ENCODE peak calls at places on chromosomes 6 and 20, in eight cellular contexts. One of them, this sample, is unnamed.

GRCh38 chr6:16947461-16948159 is 154.2 kb upstream of the STMND1 start:
- DNase-seq in non-pigmented ciliary epithelial cell: peak
- DNase-seq in activated CD4-positive, alpha-beta T cell treated with anti-CD3 and anti-CD28 coated beads, Interleukin-2, amount 50 U/mL, for 24 hours: no peak
- DNase-seq in activated naive CD4-positive, alpha-beta T cell: no peak
- DNase-seq in CD8-positive, alpha-beta memory T cell: no peak
- DNase-seq in type B pancreatic cell: no peak
- DNase-seq in heart left ventricle: no peak
- DNase-seq in pancreas: no peak
- DNase-seq in this sample: no peak

GRCh38 chr6:166001359-166001758 is 166.3 kb downstream of the TBXT start:
- DNase-seq in activated naive CD4-positive, alpha-beta T cell: no peak
- DNase-seq in heart left ventricle: no peak
- DNase-seq in activated CD4-positive, alpha-beta T cell treated with anti-CD3 and anti-CD28 coated beads, Interleukin-2, amount 50 U/mL, for 24 hours: no peak
- DNase-seq in type B pancreatic cell: no peak
- DNase-seq in pancreas: no peak
- DNase-seq in non-pigmented ciliary epithelial cell: no peak
- DNase-seq in CD8-positive, alpha-beta memory T cell: no peak
- DNase-seq in this sample: no peak

GRCh38 chr6:2746557-2747061 is 4.1 kb downstream of the MYLK4 start:
- DNase-seq in heart left ventricle: no peak
- DNase-seq in non-pigmented ciliary epithelial cell: no peak
- DNase-seq in activated CD4-positive, alpha-beta T cell treated with anti-CD3 and anti-CD28 coated beads, Interleukin-2, amount 50 U/mL, for 24 hours: no peak
- DNase-seq in activated naive CD4-positive, alpha-beta T cell: no peak
- DNase-seq in CD8-positive, alpha-beta memory T cell: no peak
- DNase-seq in pancreas: no peak
- DNase-seq in type B pancreatic cell: no peak
- DNase-seq in this sample: no peak

GRCh38 chr6:100592929-100593328 is 128.2 kb upstream of the SIM1 start:
- DNase-seq in CD8-positive, alpha-beta memory T cell: no peak
- DNase-seq in activated CD4-positive, alpha-beta T cell treated with anti-CD3 and anti-CD28 coated beads, Interleukin-2, amount 50 U/mL, for 24 hours: no peak
- DNase-seq in activated naive CD4-positive, alpha-beta T cell: no peak
- DNase-seq in non-pigmented ciliary epithelial cell: no peak
- DNase-seq in heart left ventricle: no peak
- DNase-seq in type B pancreatic cell: no peak
- DNase-seq in pancreas: no peak
- DNase-seq in this sample: no peak

GRCh38 chr6:148619891-148620290 is 126.9 kb upstream of the UST start:
- DNase-seq in activated naive CD4-positive, alpha-beta T cell: no peak
- DNase-seq in CD8-positive, alpha-beta memory T cell: no peak
- DNase-seq in heart left ventricle: no peak
- DNase-seq in non-pigmented ciliary epithelial cell: no peak
- DNase-seq in activated CD4-positive, alpha-beta T cell treated with anti-CD3 and anti-CD28 coated beads, Interleukin-2, amount 50 U/mL, for 24 hours: no peak
- DNase-seq in pancreas: no peak
- DNase-seq in type B pancreatic cell: no peak
- DNase-seq in this sample: no peak

GRCh38 chr6:14118444-14118843 is 872 bp downstream of the CD83 start:
- DNase-seq in CD8-positive, alpha-beta memory T cell: no peak
- DNase-seq in pancreas: no peak
- DNase-seq in heart left ventricle: no peak
- DNase-seq in non-pigmented ciliary epithelial cell: no peak
- DNase-seq in type B pancreatic cell: no peak
- DNase-seq in activated CD4-positive, alpha-beta T cell treated with anti-CD3 and anti-CD28 coated beads, Interleukin-2, amount 50 U/mL, for 24 hours: no peak
- DNase-seq in activated naive CD4-positive, alpha-beta T cell: no peak
- DNase-seq in this sample: no peak

GRCh38 chr6:54017877-54018276 is 93.4 kb upstream of the MLIP start:
- DNase-seq in non-pigmented ciliary epithelial cell: no peak
- DNase-seq in pancreas: no peak
- DNase-seq in heart left ventricle: no peak
- DNase-seq in activated CD4-positive, alpha-beta T cell treated with anti-CD3 and anti-CD28 coated beads, Interleukin-2, amount 50 U/mL, for 24 hours: no peak
- DNase-seq in type B pancreatic cell: no peak
- DNase-seq in CD8-positive, alpha-beta memory T cell: no peak
- DNase-seq in activated naive CD4-positive, alpha-beta T cell: no peak
- DNase-seq in this sample: no peak

GRCh38 chr6:33082702-33083101 is 6.9 kb downstream of the HLA-DPB1 start:
- DNase-seq in non-pigmented ciliary epithelial cell: no peak
- DNase-seq in type B pancreatic cell: no peak
- DNase-seq in activated naive CD4-positive, alpha-beta T cell: no peak
- DNase-seq in heart left ventricle: no peak
- DNase-seq in CD8-positive, alpha-beta memory T cell: no peak
- DNase-seq in pancreas: no peak
- DNase-seq in activated CD4-positive, alpha-beta T cell treated with anti-CD3 and anti-CD28 coated beads, Interleukin-2, amount 50 U/mL, for 24 hours: no peak
- DNase-seq in this sample: no peak

GRCh38 chr20:45433316-45433715 is 17.4 kb downstream of the PIGT start:
- DNase-seq in activated CD4-positive, alpha-beta T cell treated with anti-CD3 and anti-CD28 coated beads, Interleukin-2, amount 50 U/mL, for 24 hours: no peak
- DNase-seq in pancreas: no peak
- DNase-seq in activated naive CD4-positive, alpha-beta T cell: no peak
- DNase-seq in non-pigmented ciliary epithelial cell: no peak
- DNase-seq in CD8-positive, alpha-beta memory T cell: no peak
- DNase-seq in type B pancreatic cell: no peak
- DNase-seq in heart left ventricle: peak
- DNase-seq in this sample: no peak

GRCh38 chr6:2823104-2823850 is 18.4 kb downstream of the SERPINB1 start:
- DNase-seq in non-pigmented ciliary epithelial cell: no peak
- DNase-seq in type B pancreatic cell: no peak
- DNase-seq in activated CD4-positive, alpha-beta T cell treated with anti-CD3 and anti-CD28 coated beads, Interleukin-2, amount 50 U/mL, for 24 hours: no peak
- DNase-seq in pancreas: no peak
- DNase-seq in heart left ventricle: no peak
- DNase-seq in activated naive CD4-positive, alpha-beta T cell: no peak
- DNase-seq in CD8-positive, alpha-beta memory T cell: no peak
- DNase-seq in this sample: no peak

GRCh38 chr6:13479206-13479797 is 8.1 kb downstream of the GFOD1 start:
- DNase-seq in activated CD4-positive, alpha-beta T cell treated with anti-CD3 and anti-CD28 coated beads, Interleukin-2, amount 50 U/mL, for 24 hours: no peak
- DNase-seq in activated naive CD4-positive, alpha-beta T cell: no peak
- DNase-seq in CD8-positive, alpha-beta memory T cell: no peak
- DNase-seq in type B pancreatic cell: no peak
- DNase-seq in heart left ventricle: no peak
- DNase-seq in pancreas: no peak
- DNase-seq in non-pigmented ciliary epithelial cell: no peak
- DNase-seq in this sample: no peak

GRCh38 chr6:37134622-37135191 is 35.2 kb upstream of the PIM1 start:
- DNase-seq in pancreas: no peak
- DNase-seq in type B pancreatic cell: no peak
- DNase-seq in CD8-positive, alpha-beta memory T cell: peak
- DNase-seq in heart left ventricle: no peak
- DNase-seq in non-pigmented ciliary epithelial cell: peak
- DNase-seq in activated naive CD4-positive, alpha-beta T cell: no peak
- DNase-seq in activated CD4-positive, alpha-beta T cell treated with anti-CD3 and anti-CD28 coated beads, Interleukin-2, amount 50 U/mL, for 24 hours: no peak
- DNase-seq in this sample: no peak

GRCh38 chr6:56756219-56756789 is 113.6 kb upstream of the DST start:
- DNase-seq in heart left ventricle: no peak
- DNase-seq in pancreas: no peak
- DNase-seq in non-pigmented ciliary epithelial cell: no peak
- DNase-seq in activated naive CD4-positive, alpha-beta T cell: no peak
- DNase-seq in CD8-positive, alpha-beta memory T cell: no peak
- DNase-seq in type B pancreatic cell: no peak
- DNase-seq in activated CD4-positive, alpha-beta T cell treated with anti-CD3 and anti-CD28 coated beads, Interleukin-2, amount 50 U/mL, for 24 hours: no peak
- DNase-seq in this sample: no peak

GRCh38 chr20:31570735-31571617 is 34.1 kb upstream of the ID1 start:
- DNase-seq in activated CD4-positive, alpha-beta T cell treated with anti-CD3 and anti-CD28 coated beads, Interleukin-2, amount 50 U/mL, for 24 hours: no peak
- DNase-seq in pancreas: peak
- DNase-seq in heart left ventricle: no peak
- DNase-seq in non-pigmented ciliary epithelial cell: no peak
- DNase-seq in type B pancreatic cell: no peak
- DNase-seq in activated naive CD4-positive, alpha-beta T cell: no peak
- DNase-seq in CD8-positive, alpha-beta memory T cell: no peak
- DNase-seq in this sample: peak

GRCh38 chr6:42406296-42407280 is 45.1 kb downstream of the TRERF1 start:
- DNase-seq in CD8-positive, alpha-beta memory T cell: no peak
- DNase-seq in activated naive CD4-positive, alpha-beta T cell: no peak
- DNase-seq in non-pigmented ciliary epithelial cell: no peak
- DNase-seq in heart left ventricle: peak
- DNase-seq in pancreas: no peak
- DNase-seq in type B pancreatic cell: no peak
- DNase-seq in activated CD4-positive, alpha-beta T cell treated with anti-CD3 and anti-CD28 coated beads, Interleukin-2, amount 50 U/mL, for 24 hours: no peak
- DNase-seq in this sample: no peak

GRCh38 chr20:62651285-62652021 is 9.2 kb downstream of the SLCO4A1 start:
- DNase-seq in type B pancreatic cell: no peak
- DNase-seq in activated CD4-positive, alpha-beta T cell treated with anti-CD3 and anti-CD28 coated beads, Interleukin-2, amount 50 U/mL, for 24 hours: peak
- DNase-seq in activated naive CD4-positive, alpha-beta T cell: peak
- DNase-seq in pancreas: no peak
- DNase-seq in non-pigmented ciliary epithelial cell: no peak
- DNase-seq in heart left ventricle: peak
- DNase-seq in CD8-positive, alpha-beta memory T cell: peak
- DNase-seq in this sample: peak

GRCh38 chr20:59648720-59649119 is 44.4 kb downstream of the PHACTR3 start:
- DNase-seq in activated naive CD4-positive, alpha-beta T cell: no peak
- DNase-seq in activated CD4-positive, alpha-beta T cell treated with anti-CD3 and anti-CD28 coated beads, Interleukin-2, amount 50 U/mL, for 24 hours: no peak
- DNase-seq in type B pancreatic cell: no peak
- DNase-seq in heart left ventricle: no peak
- DNase-seq in pancreas: no peak
- DNase-seq in CD8-positive, alpha-beta memory T cell: no peak
- DNase-seq in non-pigmented ciliary epithelial cell: no peak
- DNase-seq in this sample: no peak

GRCh38 chr6:93684339-93684738 is 265.0 kb upstream of the EPHA7 start:
- DNase-seq in activated CD4-positive, alpha-beta T cell treated with anti-CD3 and anti-CD28 coated beads, Interleukin-2, amount 50 U/mL, for 24 hours: no peak
- DNase-seq in type B pancreatic cell: no peak
- DNase-seq in activated naive CD4-positive, alpha-beta T cell: no peak
- DNase-seq in non-pigmented ciliary epithelial cell: no peak
- DNase-seq in CD8-positive, alpha-beta memory T cell: no peak
- DNase-seq in heart left ventricle: no peak
- DNase-seq in pancreas: no peak
- DNase-seq in this sample: no peak

GRCh38 chr6:35146453-35146852 is 5.3 kb upstream of the TCP11 start:
- DNase-seq in type B pancreatic cell: no peak
- DNase-seq in CD8-positive, alpha-beta memory T cell: peak
- DNase-seq in non-pigmented ciliary epithelial cell: no peak
- DNase-seq in heart left ventricle: peak
- DNase-seq in activated CD4-positive, alpha-beta T cell treated with anti-CD3 and anti-CD28 coated beads, Interleukin-2, amount 50 U/mL, for 24 hours: no peak
- DNase-seq in pancreas: no peak
- DNase-seq in activated naive CD4-positive, alpha-beta T cell: no peak
- DNase-seq in this sample: no peak

GRCh38 chr6:106128981-106129761 is 43.0 kb downstream of the PRDM1 start:
- DNase-seq in pancreas: no peak
- DNase-seq in heart left ventricle: no peak
- DNase-seq in activated CD4-positive, alpha-beta T cell treated with anti-CD3 and anti-CD28 coated beads, Interleukin-2, amount 50 U/mL, for 24 hours: no peak
- DNase-seq in type B pancreatic cell: no peak
- DNase-seq in non-pigmented ciliary epithelial cell: peak
- DNase-seq in activated naive CD4-positive, alpha-beta T cell: no peak
- DNase-seq in CD8-positive, alpha-beta memory T cell: no peak
- DNase-seq in this sample: no peak

GRCh38 chr20:23407770-23408467 is 13.4 kb downstream of the NAPB start:
- DNase-seq in heart left ventricle: no peak
- DNase-seq in activated naive CD4-positive, alpha-beta T cell: no peak
- DNase-seq in non-pigmented ciliary epithelial cell: no peak
- DNase-seq in type B pancreatic cell: no peak
- DNase-seq in activated CD4-positive, alpha-beta T cell treated with anti-CD3 and anti-CD28 coated beads, Interleukin-2, amount 50 U/mL, for 24 hours: no peak
- DNase-seq in pancreas: no peak
- DNase-seq in CD8-positive, alpha-beta memory T cell: no peak
- DNase-seq in this sample: no peak

GRCh38 chr6:153944197-153944596 is 94.8 kb upstream of the OPRM1 start:
- DNase-seq in pancreas: no peak
- DNase-seq in non-pigmented ciliary epithelial cell: no peak
- DNase-seq in activated naive CD4-positive, alpha-beta T cell: no peak
- DNase-seq in type B pancreatic cell: no peak
- DNase-seq in CD8-positive, alpha-beta memory T cell: no peak
- DNase-seq in heart left ventricle: no peak
- DNase-seq in activated CD4-positive, alpha-beta T cell treated with anti-CD3 and anti-CD28 coated beads, Interleukin-2, amount 50 U/mL, for 24 hours: no peak
- DNase-seq in this sample: no peak

GRCh38 chr6:152453421-152453820 is 183.7 kb downstream of the SYNE1 start:
- DNase-seq in activated CD4-positive, alpha-beta T cell treated with anti-CD3 and anti-CD28 coated beads, Interleukin-2, amount 50 U/mL, for 24 hours: no peak
- DNase-seq in non-pigmented ciliary epithelial cell: no peak
- DNase-seq in heart left ventricle: no peak
- DNase-seq in pancreas: no peak
- DNase-seq in CD8-positive, alpha-beta memory T cell: no peak
- DNase-seq in activated naive CD4-positive, alpha-beta T cell: no peak
- DNase-seq in type B pancreatic cell: no peak
- DNase-seq in this sample: no peak

GRCh38 chr6:167415441-167415961 is 90.6 kb downstream of the TTLL2 start:
- DNase-seq in activated naive CD4-positive, alpha-beta T cell: no peak
- DNase-seq in pancreas: no peak
- DNase-seq in heart left ventricle: no peak
- DNase-seq in type B pancreatic cell: no peak
- DNase-seq in activated CD4-positive, alpha-beta T cell treated with anti-CD3 and anti-CD28 coated beads, Interleukin-2, amount 50 U/mL, for 24 hours: no peak
- DNase-seq in CD8-positive, alpha-beta memory T cell: no peak
- DNase-seq in non-pigmented ciliary epithelial cell: no peak
- DNase-seq in this sample: no peak

GRCh38 chr6:46011241-46012085 is 4.2 kb downstream of the CLIC5 start:
- DNase-seq in CD8-positive, alpha-beta memory T cell: peak
- DNase-seq in type B pancreatic cell: no peak
- DNase-seq in non-pigmented ciliary epithelial cell: peak
- DNase-seq in heart left ventricle: peak
- DNase-seq in activated CD4-positive, alpha-beta T cell treated with anti-CD3 and anti-CD28 coated beads, Interleukin-2, amount 50 U/mL, for 24 hours: peak
- DNase-seq in activated naive CD4-positive, alpha-beta T cell: no peak
- DNase-seq in pancreas: no peak
- DNase-seq in this sample: no peak

GRCh38 chr6:40907198-40907701 is 131.8 kb downstream of the UNC5CL start:
- DNase-seq in type B pancreatic cell: no peak
- DNase-seq in activated CD4-positive, alpha-beta T cell treated with anti-CD3 and anti-CD28 coated beads, Interleukin-2, amount 50 U/mL, for 24 hours: no peak
- DNase-seq in heart left ventricle: peak
- DNase-seq in CD8-positive, alpha-beta memory T cell: no peak
- DNase-seq in pancreas: no peak
- DNase-seq in activated naive CD4-positive, alpha-beta T cell: no peak
- DNase-seq in non-pigmented ciliary epithelial cell: no peak
- DNase-seq in this sample: no peak

GRCh38 chr6:148128014-148128730 is 214.5 kb upstream of the SASH1 start:
- DNase-seq in heart left ventricle: no peak
- DNase-seq in activated CD4-positive, alpha-beta T cell treated with anti-CD3 and anti-CD28 coated beads, Interleukin-2, amount 50 U/mL, for 24 hours: no peak
- DNase-seq in CD8-positive, alpha-beta memory T cell: no peak
- DNase-seq in pancreas: no peak
- DNase-seq in non-pigmented ciliary epithelial cell: no peak
- DNase-seq in activated naive CD4-positive, alpha-beta T cell: no peak
- DNase-seq in type B pancreatic cell: no peak
- DNase-seq in this sample: no peak

GRCh38 chr20:8549192-8549591 is 417.1 kb downstream of the PLCB1 start:
- DNase-seq in activated naive CD4-positive, alpha-beta T cell: no peak
- DNase-seq in non-pigmented ciliary epithelial cell: no peak
- DNase-seq in CD8-positive, alpha-beta memory T cell: no peak
- DNase-seq in heart left ventricle: no peak
- DNase-seq in activated CD4-positive, alpha-beta T cell treated with anti-CD3 and anti-CD28 coated beads, Interleukin-2, amount 50 U/mL, for 24 hours: no peak
- DNase-seq in type B pancreatic cell: no peak
- DNase-seq in pancreas: no peak
- DNase-seq in this sample: no peak